ENCODE peak calls at places on chromosomes 1 and 21, in seven cellular contexts. L is suprapubic skin, Q is cardiac muscle cell, X is progenitor cell of endocrine pancreas, Y is GM12864, E is RWPE1, G is choroid plexus epithelial cell. C is an unnamed sample.

GRCh38 chr1:24535778-24536177 is 20.1 kb upstream of the NCMAP start:
- DNase-seq in L (no peak), Q (no peak), X (no peak), Y (no peak), E (no peak), G (no peak), C (no peak)

GRCh38 chr1:17588048-17588781 is 48.7 kb downstream of the ARHGEF10L start:
- DNase-seq in L (no peak), Q (peak; percentile 84), X (no peak), Y (no peak), E (no peak), G (peak; percentile 32), C (no peak)

GRCh38 chr1:40153073-40153770 is 8.0 kb upstream of the RLF start:
- DNase-seq in L (no peak), Q (peak; percentile 44), X (no peak), Y (peak; percentile 64), E (peak; percentile 16), G (peak; percentile 85), C (no peak)

GRCh38 chr1:87795615-87796337 is 467.1 kb downstream of the LMO4 start:
- DNase-seq in L (no peak), Q (no peak), X (no peak), Y (no peak), E (no peak), G (peak; percentile 17), C (no peak)

GRCh38 chr1:22176258-22176657 is 33.4 kb upstream of the WNT4 start:
- DNase-seq in L (no peak), Q (no peak), X (no peak), Y (peak; percentile 24), E (no peak), G (no peak), C (no peak)

GRCh38 chr1:29258974-29259801 is 22.9 kb downstream of the PTPRU start:
- DNase-seq in L (no peak), Q (no peak), X (no peak), Y (no peak), E (no peak), G (no peak), C (no peak)

GRCh38 chr1:55006931-55007330 is 8.2 kb downstream of the BSND start:
- DNase-seq in L (no peak), Q (no peak), X (no peak), Y (no peak), E (no peak), G (no peak), C (no peak)

GRCh38 chr1:236489710-236490377 is 33.9 kb upstream of the LGALS8 start:
- DNase-seq in L (no peak), Q (peak; percentile 71), X (no peak), Y (no peak), E (peak; percentile 53), G (peak; percentile 85), C (no peak)

GRCh38 chr21:31261759-31262158 is 82.3 kb downstream of the TIAM1 start:
- DNase-seq in L (no peak), Q (no peak), X (no peak), Y (no peak), E (no peak), G (no peak), C (no peak)

GRCh38 chr1:108695515-108695914 is 3.4 kb downstream of the PRPF38B start:
- DNase-seq in L (no peak), Q (no peak), X (no peak), Y (no peak), E (no peak), G (no peak), C (no peak)

GRCh38 chr1:106063510-106063909 is 993.0 kb upstream of the PRMT6 start:
- DNase-seq in L (no peak), Q (no peak), X (no peak), Y (no peak), E (no peak), G (no peak), C (no peak)

GRCh38 chr21:46635324-46636180 is at the start of gene PRMT2:
- DNase-seq in L (peak; percentile 98), Q (peak; percentile 98), X (peak; percentile 99), Y (peak; percentile 89), E (peak; percentile 100), G (peak; percentile 98), C (peak; percentile 92)

GRCh38 chr1:187631381-187631675 is 802.6 kb downstream of the PLA2G4A start:
- DNase-seq in L (no peak), Q (no peak), X (no peak), Y (no peak), E (no peak), G (no peak), C (no peak)

GRCh38 chr1:37995773-37996379 is 6.1 kb upstream of the SF3A3 start:
- DNase-seq in L (peak; percentile 94), Q (peak; percentile 65), X (no peak), Y (no peak), E (no peak), G (peak; percentile 85), C (peak; percentile 80)

GRCh38 chr1:94396356-94396755 is 21.8 kb upstream of the ABCD3 start:
- DNase-seq in L (no peak), Q (peak; percentile 21), X (no peak), Y (no peak), E (no peak), G (peak; percentile 39), C (no peak)
- TF ChIP-seq CTCF in L (no peak), Q (peak; percentile 37), X (peak; percentile 40), Y (no peak), E (no peak), G (peak; percentile 39), C (no peak)

GRCh38 chr1:201349091-201349490 is 28.4 kb downstream of the TNNT2 start:
- DNase-seq in L (peak; percentile 16), Q (no peak), X (no peak), Y (no peak), E (no peak), G (no peak), C (no peak)

GRCh38 chr1:201346337-201346939 is 31.0 kb downstream of the TNNT2 start:
- DNase-seq in L (peak; percentile 61), Q (peak; percentile 86), X (peak; percentile 36), Y (no peak), E (peak; percentile 79), G (peak; percentile 79), C (peak; percentile 52)

GRCh38 chr1:201346987-201347386 is 30.5 kb downstream of the TNNT2 start:
- DNase-seq in L (no peak), Q (no peak), X (no peak), Y (no peak), E (no peak), G (no peak), C (no peak)

GRCh38 chr1:201347498-201348210 is 29.8 kb downstream of the TNNT2 start:
- DNase-seq in L (peak; percentile 17), Q (no peak), X (no peak), Y (no peak), E (no peak), G (no peak), C (no peak)

DNA sequence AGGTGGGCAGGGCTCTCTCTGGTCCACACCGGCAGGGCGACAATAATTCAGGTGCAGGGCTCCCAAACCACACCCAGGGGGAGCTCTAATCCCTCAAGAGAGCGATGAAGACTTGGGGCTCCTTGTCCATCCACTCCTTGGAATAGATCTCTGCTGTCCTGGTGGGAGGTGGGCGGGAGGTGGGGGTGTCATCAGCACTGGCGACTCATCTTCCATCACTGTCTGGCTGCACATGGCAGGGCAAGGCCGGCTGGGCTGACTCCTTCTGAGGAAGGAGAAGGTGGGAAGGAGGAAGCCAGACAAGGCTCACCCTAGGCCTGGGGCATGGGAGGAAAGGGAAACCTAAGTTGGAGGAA is 29.3 kb downstream of the TNNT2 start:
- DNase-seq in L (peak; percentile 59), Q (peak; percentile 87), X (peak; percentile 26), Y (peak; percentile 3), E (peak; percentile 91), G (peak; percentile 74), C (no peak)
- TF ChIP-seq CTCF in L (peak; percentile 19), Q (peak; percentile 69), X (peak; percentile 68), Y (peak; percentile 75), E (peak; percentile 49), G (peak; percentile 85), C (peak; percentile 85)

DNA sequence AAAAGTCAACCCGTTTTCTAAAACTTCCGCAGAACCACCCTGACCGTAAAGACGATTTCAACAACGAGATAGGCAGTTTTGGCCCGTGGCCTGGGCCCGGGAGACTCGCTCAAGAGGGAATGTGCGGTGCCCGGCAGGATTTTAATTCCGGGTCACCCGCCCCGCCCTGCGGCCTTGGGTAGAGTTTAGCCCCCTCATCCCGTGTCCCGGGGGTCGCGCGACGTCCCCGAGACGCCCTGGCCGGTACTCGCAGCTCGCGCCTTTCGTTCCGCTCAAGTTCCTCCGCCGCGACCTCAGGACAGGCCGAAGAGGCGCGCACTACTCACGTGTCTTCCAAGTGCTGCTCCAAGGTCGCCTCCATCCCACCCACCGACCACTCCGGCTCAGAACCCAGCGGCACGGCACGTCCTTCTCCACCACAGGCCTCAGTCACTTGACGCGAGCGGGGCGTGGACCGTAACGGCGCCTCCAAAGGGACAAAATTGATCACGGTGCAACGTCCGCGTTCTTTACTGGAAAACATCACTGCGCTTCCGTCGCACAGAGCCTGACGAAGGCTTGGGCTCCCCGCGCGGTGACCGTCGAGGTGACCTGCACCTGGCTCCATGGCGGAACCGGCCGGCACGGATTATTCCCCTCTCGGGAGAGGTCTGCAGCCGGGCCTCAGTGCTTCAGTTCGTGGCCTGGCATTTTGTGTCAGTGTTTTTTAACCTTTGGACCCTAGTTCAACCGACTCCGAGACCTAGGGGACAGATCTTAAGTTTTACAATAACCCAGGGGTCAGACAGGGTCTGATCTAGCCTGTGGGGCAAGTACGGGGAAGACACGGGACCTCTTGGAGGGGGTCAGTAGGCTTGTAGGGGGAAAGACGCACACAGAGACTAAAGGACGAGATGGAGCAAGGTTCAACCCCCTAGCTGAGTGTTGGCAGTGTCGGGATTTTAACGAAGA is at the start of gene LAMTOR5:
- DNase-seq in L (peak; percentile 97), Q (peak; percentile 95), X (peak; percentile 81), Y (peak; percentile 87), E (peak; percentile 64), G (peak; percentile 92), C (peak; percentile 77)
- TF ChIP-seq CTCF in L (no peak), Q (no peak), X (no peak), Y (no peak), E (no peak), G (no peak), C (peak; percentile 17)

GRCh38 chr1:168087696-168088095 is 49.0 kb downstream of the GPR161 start:
- DNase-seq in L (no peak), Q (no peak), X (no peak), Y (no peak), E (no peak), G (no peak), C (no peak)

GRCh38 chr1:168085401-168085872 is 51.3 kb downstream of the GPR161 start:
- DNase-seq in L (no peak), Q (no peak), X (no peak), Y (no peak), E (no peak), G (no peak), C (no peak)

GRCh38 chr1:168088511-168089325 is 48.0 kb downstream of the GPR161 start:
- DNase-seq in L (no peak), Q (no peak), X (no peak), Y (no peak), E (no peak), G (no peak), C (no peak)

GRCh38 chr1:168084396-168085231 is 52.1 kb downstream of the GPR161 start:
- DNase-seq in L (no peak), Q (peak; percentile 75), X (peak; percentile 49), Y (peak; percentile 10), E (peak; percentile 31), G (peak; percentile 66), C (no peak)

DNA sequence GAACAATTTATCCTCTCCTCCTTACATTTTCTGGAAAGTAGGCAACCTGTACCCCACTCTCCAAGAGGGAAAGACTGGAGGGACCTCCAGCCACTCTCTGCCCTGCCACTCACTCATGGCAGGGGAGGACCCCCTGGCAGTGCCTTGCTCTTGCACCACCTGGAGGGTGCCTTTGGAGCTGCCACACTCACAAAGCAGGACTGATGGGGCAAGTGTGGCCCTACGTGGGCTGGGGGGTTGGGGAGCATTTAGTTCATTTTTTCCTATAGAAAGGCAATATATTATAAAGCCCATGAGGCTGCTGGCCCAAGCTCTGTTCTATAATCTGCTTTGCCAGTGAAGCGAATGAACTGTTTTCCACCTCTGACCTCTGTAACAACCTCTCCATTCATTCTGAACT is 50.3 kb downstream of the GPR161 start:
- DNase-seq in L (no peak), Q (no peak), X (no peak), Y (no peak), E (no peak), G (no peak), C (no peak)
- TF ChIP-seq CTCF in L (no peak), Q (no peak), X (no peak), Y (no peak), E (no peak), G (no peak), C (no peak)